ENCODE peak calls at places on chromosomes 2 and 18, in seven cellular contexts. One of them, this sample, is unnamed. For H3K4me1, the result is how much of the 10 kb centered on the place peaks cover.

GRCh38 chr2:30201990-30202389 is 29.3 kb upstream of the LBH start:
- DNase-seq in colonic mucosa: no peak
- DNase-seq in OCI-LY7: no peak
- DNase-seq in Caco-2: no peak
- DNase-seq in esophagus squamous epithelium: no peak
- DNase-seq in upper lobe of left lung: no peak
- DNase-seq in fibroblast of lung: peak
- DNase-seq in this sample: no peak

GRCh38 chr2:103159018-103159417 is 397.2 kb downstream of the TMEM182 start:
- DNase-seq in esophagus squamous epithelium: no peak
- DNase-seq in OCI-LY7: no peak
- DNase-seq in fibroblast of lung: no peak
- DNase-seq in Caco-2: no peak
- DNase-seq in upper lobe of left lung: no peak
- DNase-seq in colonic mucosa: no peak
- DNase-seq in this sample: no peak

GRCh38 chr2:146874260-146874658 is 970.6 kb upstream of the ACVR2A start:
- DNase-seq in upper lobe of left lung: no peak
- DNase-seq in Caco-2: no peak
- DNase-seq in colonic mucosa: no peak
- DNase-seq in fibroblast of lung: peak
- DNase-seq in OCI-LY7: no peak
- DNase-seq in esophagus squamous epithelium: no peak
- DNase-seq in this sample: no peak

GRCh38 chr2:224969095-224969494 is 73.2 kb downstream of the DOCK10 start:
- DNase-seq in esophagus squamous epithelium: no peak
- DNase-seq in colonic mucosa: no peak
- DNase-seq in OCI-LY7: no peak
- DNase-seq in Caco-2: no peak
- DNase-seq in upper lobe of left lung: no peak
- DNase-seq in fibroblast of lung: no peak
- DNase-seq in this sample: no peak

GRCh38 chr2:1837022-1837421 is 92.7 kb upstream of the PXDN start:
- DNase-seq in esophagus squamous epithelium: no peak
- DNase-seq in Caco-2: no peak
- DNase-seq in upper lobe of left lung: no peak
- DNase-seq in OCI-LY7: no peak
- DNase-seq in fibroblast of lung: no peak
- DNase-seq in colonic mucosa: no peak
- DNase-seq in this sample: no peak

GRCh38 chr2:38260469-38260868 is 116.6 kb downstream of the ATL2 start:
- DNase-seq in colonic mucosa: no peak
- DNase-seq in esophagus squamous epithelium: no peak
- DNase-seq in fibroblast of lung: no peak
- DNase-seq in OCI-LY7: no peak
- DNase-seq in Caco-2: peak
- DNase-seq in upper lobe of left lung: no peak
- DNase-seq in this sample: no peak

GRCh38 chr18:46297621-46298020 is 193.4 kb downstream of the HAUS1 start:
- DNase-seq in OCI-LY7: no peak
- DNase-seq in colonic mucosa: no peak
- DNase-seq in fibroblast of lung: no peak
- DNase-seq in esophagus squamous epithelium: no peak
- DNase-seq in upper lobe of left lung: no peak
- DNase-seq in Caco-2: no peak
- DNase-seq in this sample: no peak

GRCh38 chr2:171587567-171587966 is 65.3 kb downstream of the CYBRD1 start:
- DNase-seq in upper lobe of left lung: no peak
- DNase-seq in fibroblast of lung: peak
- DNase-seq in colonic mucosa: no peak
- DNase-seq in OCI-LY7: no peak
- DNase-seq in Caco-2: no peak
- DNase-seq in esophagus squamous epithelium: no peak
- DNase-seq in this sample: no peak

GRCh38 chr2:63023444-63023843 is 27.2 kb upstream of the OTX1 start:
- DNase-seq in OCI-LY7: peak
- DNase-seq in colonic mucosa: no peak
- DNase-seq in upper lobe of left lung: no peak
- DNase-seq in Caco-2: peak
- DNase-seq in fibroblast of lung: peak
- DNase-seq in esophagus squamous epithelium: no peak
- DNase-seq in this sample: peak

GRCh38 chr2:128639693-128640092 is 321.0 kb upstream of the HS6ST1 start:
- DNase-seq in upper lobe of left lung: no peak
- DNase-seq in esophagus squamous epithelium: no peak
- DNase-seq in fibroblast of lung: no peak
- DNase-seq in Caco-2: no peak
- DNase-seq in colonic mucosa: peak
- DNase-seq in OCI-LY7: no peak
- DNase-seq in this sample: no peak

GRCh38 chr2:6975988-6976387 is 58.8 kb downstream of the RNF144A start:
- DNase-seq in fibroblast of lung: no peak
- DNase-seq in esophagus squamous epithelium: no peak
- DNase-seq in Caco-2: no peak
- DNase-seq in upper lobe of left lung: no peak
- DNase-seq in OCI-LY7: no peak
- DNase-seq in colonic mucosa: no peak
- DNase-seq in this sample: no peak

GRCh38 chr2:237864940-237865622 is 5.7 kb downstream of the RAMP1 start:
- DNase-seq in esophagus squamous epithelium: no peak
- DNase-seq in OCI-LY7: no peak
- DNase-seq in Caco-2: no peak
- DNase-seq in fibroblast of lung: peak
- DNase-seq in upper lobe of left lung: no peak
- DNase-seq in colonic mucosa: no peak
- DNase-seq in this sample: peak

GRCh38 chr2:219887870-219888269 is 260.4 kb downstream of the SLC4A3 start:
- DNase-seq in fibroblast of lung: no peak
- DNase-seq in OCI-LY7: no peak
- DNase-seq in Caco-2: no peak
- DNase-seq in upper lobe of left lung: no peak
- DNase-seq in esophagus squamous epithelium: no peak
- DNase-seq in colonic mucosa: no peak
- DNase-seq in this sample: no peak

GRCh38 chr2:22795467-22795866 is 589.5 kb upstream of the KLHL29 start:
- DNase-seq in fibroblast of lung: no peak
- DNase-seq in OCI-LY7: no peak
- DNase-seq in colonic mucosa: no peak
- DNase-seq in esophagus squamous epithelium: no peak
- DNase-seq in Caco-2: no peak
- DNase-seq in upper lobe of left lung: no peak
- DNase-seq in this sample: no peak

GRCh38 chr2:238502956-238503791 is 76.4 kb downstream of the ASB1 start:
- DNase-seq in upper lobe of left lung: peak
- DNase-seq in Caco-2: no peak
- DNase-seq in fibroblast of lung: no peak
- DNase-seq in colonic mucosa: no peak
- DNase-seq in esophagus squamous epithelium: no peak
- DNase-seq in OCI-LY7: no peak
- DNase-seq in this sample: no peak

GRCh38 chr2:25274868-25275574 is 66.7 kb downstream of the DNMT3A start:
- DNase-seq in fibroblast of lung: no peak
- DNase-seq in esophagus squamous epithelium: no peak
- DNase-seq in upper lobe of left lung: no peak
- DNase-seq in OCI-LY7: no peak
- DNase-seq in colonic mucosa: peak
- DNase-seq in Caco-2: no peak
- DNase-seq in this sample: no peak

GRCh38 chr2:175153-175786 is 88.6 kb downstream of the SH3YL1 start:
- DNase-seq in colonic mucosa: no peak
- DNase-seq in upper lobe of left lung: no peak
- DNase-seq in Caco-2: no peak
- DNase-seq in esophagus squamous epithelium: no peak
- DNase-seq in fibroblast of lung: no peak
- DNase-seq in OCI-LY7: no peak
- DNase-seq in this sample: no peak

GRCh38 chr2:175880-176800 is 87.7 kb downstream of the SH3YL1 start:
- DNase-seq in fibroblast of lung: peak
- DNase-seq in upper lobe of left lung: no peak
- DNase-seq in esophagus squamous epithelium: no peak
- DNase-seq in colonic mucosa: no peak
- DNase-seq in OCI-LY7: no peak
- DNase-seq in Caco-2: no peak
- DNase-seq in this sample: peak

GRCh38 chr2:176911-177310 is 86.9 kb downstream of the SH3YL1 start:
- DNase-seq in fibroblast of lung: no peak
- DNase-seq in OCI-LY7: no peak
- DNase-seq in Caco-2: no peak
- DNase-seq in colonic mucosa: no peak
- DNase-seq in esophagus squamous epithelium: no peak
- DNase-seq in upper lobe of left lung: no peak
- DNase-seq in this sample: no peak

GRCh38 chr2:179886-180285 is 83.9 kb downstream of the SH3YL1 start:
- DNase-seq in Caco-2: no peak
- DNase-seq in upper lobe of left lung: no peak
- DNase-seq in fibroblast of lung: no peak
- DNase-seq in OCI-LY7: no peak
- DNase-seq in colonic mucosa: no peak
- DNase-seq in esophagus squamous epithelium: no peak
- DNase-seq in this sample: no peak

GRCh38 chr2:177733-178132 is 86.1 kb downstream of the SH3YL1 start:
- DNase-seq in colonic mucosa: no peak
- DNase-seq in upper lobe of left lung: no peak
- DNase-seq in Caco-2: no peak
- DNase-seq in fibroblast of lung: no peak
- DNase-seq in OCI-LY7: no peak
- DNase-seq in esophagus squamous epithelium: no peak
- DNase-seq in this sample: no peak
- H3K4me3 ChIP-seq in colonic mucosa: no peak
- H3K4me3 ChIP-seq in upper lobe of left lung: no peak
- H3K4me3 ChIP-seq in Caco-2: no peak
- H3K4me3 ChIP-seq in fibroblast of lung: no peak
- H3K4me3 ChIP-seq in OCI-LY7: no peak
- H3K4me3 ChIP-seq in esophagus squamous epithelium: no peak
- H3K4me3 ChIP-seq in this sample: no peak

GRCh38 chr2:197293252-197294007 is 17.1 kb downstream of the ANKRD44 start:
- DNase-seq in colonic mucosa: no peak
- DNase-seq in fibroblast of lung: no peak
- DNase-seq in esophagus squamous epithelium: no peak
- DNase-seq in Caco-2: no peak
- DNase-seq in OCI-LY7: peak
- DNase-seq in upper lobe of left lung: no peak
- DNase-seq in this sample: no peak

GRCh38 chr2:197297262-197297661 is 13.3 kb downstream of the ANKRD44 start:
- DNase-seq in fibroblast of lung: no peak
- DNase-seq in Caco-2: no peak
- DNase-seq in OCI-LY7: peak
- DNase-seq in esophagus squamous epithelium: no peak
- DNase-seq in colonic mucosa: no peak
- DNase-seq in upper lobe of left lung: no peak
- DNase-seq in this sample: no peak

GRCh38 chr2:197296861-197297260 is 13.7 kb downstream of the ANKRD44 start:
- DNase-seq in esophagus squamous epithelium: no peak
- DNase-seq in fibroblast of lung: no peak
- DNase-seq in OCI-LY7: peak
- DNase-seq in colonic mucosa: no peak
- DNase-seq in upper lobe of left lung: no peak
- DNase-seq in Caco-2: no peak
- DNase-seq in this sample: no peak

GRCh38 chr2:197294260-197294659 is 16.3 kb downstream of the ANKRD44 start:
- DNase-seq in esophagus squamous epithelium: no peak
- DNase-seq in colonic mucosa: no peak
- DNase-seq in fibroblast of lung: no peak
- DNase-seq in OCI-LY7: peak
- DNase-seq in upper lobe of left lung: no peak
- DNase-seq in Caco-2: no peak
- DNase-seq in this sample: no peak

DNA sequence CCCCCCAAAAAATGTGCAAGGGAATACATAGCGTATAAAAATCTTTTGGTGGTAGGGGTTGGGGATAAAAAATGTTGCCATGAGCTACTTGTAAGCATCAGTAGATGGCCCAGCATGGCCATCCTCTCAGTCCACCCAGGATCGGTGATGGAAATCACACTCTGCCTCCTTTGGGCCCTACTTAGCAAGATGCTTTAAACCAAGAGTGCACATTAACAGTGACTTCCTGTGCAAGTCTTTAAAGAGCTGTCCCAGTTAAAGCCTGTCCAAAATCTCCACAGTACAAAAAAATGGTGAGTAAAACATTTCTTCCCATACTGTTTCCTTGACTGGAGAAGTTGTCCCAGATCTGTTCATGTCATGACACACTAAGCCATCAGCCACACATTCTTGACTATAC is 18.0 kb downstream of the ANKRD44 start:
- DNase-seq in upper lobe of left lung: no peak
- DNase-seq in fibroblast of lung: no peak
- DNase-seq in colonic mucosa: no peak
- DNase-seq in Caco-2: no peak
- DNase-seq in esophagus squamous epithelium: no peak
- DNase-seq in OCI-LY7: peak
- DNase-seq in this sample: no peak
- H3K4me1 ChIP-seq in upper lobe of left lung: under half
- H3K4me1 ChIP-seq in fibroblast of lung: under half
- H3K4me1 ChIP-seq in colonic mucosa: under half
- H3K4me1 ChIP-seq in Caco-2: under half
- H3K4me1 ChIP-seq in esophagus squamous epithelium: under half
- H3K4me1 ChIP-seq in OCI-LY7: half or more
- H3K4me1 ChIP-seq in this sample: under half

DNA sequence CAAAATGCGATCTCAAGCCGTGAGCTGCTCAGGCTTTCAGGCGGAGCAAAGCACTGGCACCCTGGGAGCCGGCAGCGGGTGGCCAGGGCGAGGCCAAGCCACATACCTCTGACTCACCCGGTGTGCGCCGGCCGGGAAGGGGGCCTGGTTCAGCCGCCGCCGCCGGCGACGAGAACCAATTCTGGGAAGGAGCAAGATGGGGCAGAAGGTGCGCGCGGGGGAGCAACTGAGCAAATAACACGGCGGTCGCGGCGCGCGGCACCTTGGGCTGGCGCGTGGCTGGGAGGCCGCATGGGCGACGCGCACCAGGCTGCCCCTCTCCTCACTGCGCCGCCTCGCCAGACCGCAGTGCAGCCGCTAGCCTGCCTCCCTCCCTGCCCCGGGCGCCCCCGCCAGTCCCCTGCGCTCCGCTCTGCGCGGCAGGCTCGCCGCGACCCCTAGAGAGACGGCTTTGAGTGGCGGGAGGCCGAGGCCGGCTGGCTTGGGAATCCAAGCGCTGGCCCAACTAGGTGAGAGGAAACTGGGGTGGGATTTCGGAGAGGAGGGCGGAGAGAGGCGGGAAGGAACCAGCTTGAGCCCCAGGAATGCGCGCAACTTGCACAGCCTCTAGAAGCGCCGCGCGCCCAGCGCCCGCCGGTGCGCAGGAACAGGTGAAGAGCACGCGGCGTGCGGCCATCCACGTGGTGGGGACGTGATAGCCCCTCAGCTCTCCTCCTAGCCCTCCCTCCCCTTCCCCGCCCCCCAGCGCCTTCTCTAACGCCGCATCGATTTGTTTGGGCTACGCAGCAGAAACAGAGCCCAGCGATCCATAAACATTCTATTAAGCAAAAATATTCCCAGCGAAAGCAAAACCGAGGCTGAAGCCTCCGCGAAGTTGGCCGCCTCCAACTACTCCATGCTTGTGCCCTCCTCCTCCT is 3.3 kb downstream of the NRP2 start:
- DNase-seq in upper lobe of left lung: peak
- DNase-seq in Caco-2: peak
- DNase-seq in OCI-LY7: no peak
- DNase-seq in fibroblast of lung: peak
- DNase-seq in esophagus squamous epithelium: no peak
- DNase-seq in colonic mucosa: no peak
- DNase-seq in this sample: no peak
- H3K4me3 ChIP-seq in upper lobe of left lung: peak
- H3K4me3 ChIP-seq in Caco-2: peak
- H3K4me3 ChIP-seq in OCI-LY7: no peak
- H3K4me3 ChIP-seq in fibroblast of lung: peak
- H3K4me3 ChIP-seq in esophagus squamous epithelium: peak
- H3K4me3 ChIP-seq in colonic mucosa: peak
- H3K4me3 ChIP-seq in this sample: peak

GRCh38 chr2:42057902-42058450 is 10.2 kb downstream of the PKDCC start:
- DNase-seq in upper lobe of left lung: no peak
- DNase-seq in colonic mucosa: no peak
- DNase-seq in esophagus squamous epithelium: no peak
- DNase-seq in OCI-LY7: no peak
- DNase-seq in Caco-2: no peak
- DNase-seq in fibroblast of lung: no peak
- DNase-seq in this sample: no peak
- H3K4me1 ChIP-seq in upper lobe of left lung: under half
- H3K4me1 ChIP-seq in colonic mucosa: under half
- H3K4me1 ChIP-seq in esophagus squamous epithelium: under half
- H3K4me1 ChIP-seq in OCI-LY7: under half
- H3K4me1 ChIP-seq in Caco-2: half or more
- H3K4me1 ChIP-seq in fibroblast of lung: under half
- H3K4me1 ChIP-seq in this sample: half or more